ENCODE peak calls at places on chromosomes 12 and 14, in six cellular contexts. T is GM12878, N is HepG2, M is HCT116, W is upper lobe of left lung, V is Panc1. L is an unnamed sample.

GRCh38 chr12:53483979-53484377 is 15.3 kb downstream of the MAP3K12 start:
- ATAC-seq in T (peak; percentile 12), N (no peak), M (no peak), W (no peak), V (peak; percentile 10), L (no peak)

GRCh38 chr12:124565071-124565491 is 2.3 kb downstream of the NCOR2 start:
- ATAC-seq in T (peak; percentile 40), N (no peak), M (no peak), W (no peak), V (no peak), L (no peak)

GRCh38 chr14:92556863-92557543 is 43.4 kb downstream of the RIN3 start:
- ATAC-seq in T (no peak), N (peak; percentile 97), M (no peak), W (no peak), V (no peak), L (no peak)

GRCh38 chr14:35331605-35332516 is 39.7 kb downstream of the PSMA6 start:
- ATAC-seq in T (peak; percentile 82), N (peak; percentile 31), M (peak; percentile 62), W (peak; percentile 5), V (no peak), L (no peak)

GRCh38 chr12:129571901-129572494 is 331.8 kb downstream of the TMEM132D start:
- ATAC-seq in T (no peak), N (no peak), M (no peak), W (no peak), V (no peak), L (no peak)

GRCh38 chr14:53430870-53431269 is 277.7 kb upstream of the DDHD1 start:
- ATAC-seq in T (no peak), N (no peak), M (no peak), W (no peak), V (no peak), L (no peak)

GRCh38 chr12:29499235-29499634 is 1.7 kb upstream of the OVCH1 start:
- ATAC-seq in T (peak; percentile 59), N (no peak), M (no peak), W (no peak), V (no peak), L (no peak)

GRCh38 chr14:53432378-53432802 is 279.3 kb upstream of the DDHD1 start:
- ATAC-seq in T (peak; percentile 87), N (peak; percentile 92), M (peak; percentile 99), W (peak; percentile 56), V (peak; percentile 51), L (no peak)

GRCh38 chr14:81415781-81416180 is 15.7 kb upstream of the STON2 start:
- ATAC-seq in T (no peak), N (no peak), M (no peak), W (no peak), V (no peak), L (no peak)

GRCh38 chr12:28882444-28882843 is 266.6 kb upstream of the FAR2 start:
- ATAC-seq in T (no peak), N (no peak), M (no peak), W (no peak), V (no peak), L (no peak)

GRCh38 chr14:65101631-65102440 is 481 bp downstream of the MAX start:
- ATAC-seq in T (peak; percentile 58), N (peak; percentile 55), M (no peak), W (peak; percentile 4), V (no peak), L (peak; percentile 54)

GRCh38 chr12:28415755-28416154 is 225.5 kb downstream of the CCDC91 start:
- ATAC-seq in T (no peak), N (no peak), M (no peak), W (peak; percentile 75), V (no peak), L (peak; percentile 48)

GRCh38 chr14:100417466-100417865 is 94.3 kb downstream of the SLC25A47 start:
- ATAC-seq in T (peak; percentile 41), N (peak; percentile 98), M (peak; percentile 97), W (peak; percentile 92), V (peak; percentile 95), L (peak; percentile 71)

GRCh38 chr14:49420201-49420600 is 166.0 kb downstream of the RPS29 start:
- ATAC-seq in T (no peak), N (no peak), M (no peak), W (no peak), V (no peak), L (no peak)

GRCh38 chr12:54509660-54510059 is 12.1 kb downstream of the NCKAP1L start:
- ATAC-seq in T (no peak), N (no peak), M (no peak), W (no peak), V (no peak), L (no peak)

GRCh38 chr12:94732367-94732990 is 82.1 kb upstream of the TMCC3 start:
- ATAC-seq in T (no peak), N (no peak), M (no peak), W (no peak), V (no peak), L (no peak)

GRCh38 chr12:54060174-54060974 is 6.7 kb downstream of the HOXC4 start:
- ATAC-seq in T (no peak), N (no peak), M (no peak), W (peak; percentile 41), V (no peak), L (no peak)

GRCh38 chr14:90409209-90409730 is 12.4 kb downstream of the CALM1 start:
- ATAC-seq in T (no peak), N (peak; percentile 13), M (no peak), W (peak; percentile 72), V (peak; percentile 53), L (peak; percentile 89)
- TF ChIP-seq POLR2AphosphoS5 in T (no peak), N (no peak), M (no peak), W (peak; percentile 47), V (no peak), L (peak; percentile 93)

DNA sequence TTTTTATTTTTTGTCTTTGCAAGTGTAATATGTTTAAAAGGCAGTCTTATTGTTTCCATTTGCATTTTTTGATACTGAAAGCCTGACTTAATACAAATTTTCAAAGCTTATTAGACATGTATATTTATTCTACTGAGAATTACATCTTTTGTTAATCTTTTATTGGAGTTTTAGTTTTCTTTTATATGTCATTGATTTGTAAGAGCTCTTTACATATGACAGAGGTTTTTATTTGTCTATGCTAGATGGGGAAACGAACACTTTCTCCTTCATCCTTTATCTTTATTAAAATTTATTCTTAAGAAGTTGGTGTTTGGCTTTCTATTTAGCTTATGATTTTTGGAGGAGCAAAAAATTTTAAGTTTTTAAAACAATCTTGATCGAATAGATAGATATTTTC is 234.4 kb upstream of the SRRM4 start:
- ATAC-seq in T (no peak), N (no peak), M (no peak), W (no peak), V (no peak), L (no peak)
- H3K4me1 ChIP-seq in T (no peaks in the 10 kb centered on the region), N (peaks cover 16% of the 10 kb centered on the region), M (no peaks in the 10 kb centered on the region), W (no peaks in the 10 kb centered on the region), V (no peaks in the 10 kb centered on the region), L (no peaks in the 10 kb centered on the region)

GRCh38 chr12:58309806-58310205 is 368.4 kb downstream of the ATP23 start:
- ATAC-seq in T (peak; percentile 52), N (no peak), M (no peak), W (no peak), V (no peak), L (no peak)

GRCh38 chr12:58310368-58310767 is 369.0 kb downstream of the ATP23 start:
- ATAC-seq in T (no peak), N (no peak), M (peak; percentile 59), W (peak; percentile 28), V (peak; percentile 71), L (peak; percentile 41)

GRCh38 chr12:58314610-58315009 is 373.2 kb downstream of the ATP23 start:
- ATAC-seq in T (no peak), N (no peak), M (no peak), W (no peak), V (no peak), L (no peak)

GRCh38 chr12:58313091-58313855 is 371.9 kb downstream of the ATP23 start:
- ATAC-seq in T (no peak), N (no peak), M (no peak), W (no peak), V (no peak), L (no peak)

DNA sequence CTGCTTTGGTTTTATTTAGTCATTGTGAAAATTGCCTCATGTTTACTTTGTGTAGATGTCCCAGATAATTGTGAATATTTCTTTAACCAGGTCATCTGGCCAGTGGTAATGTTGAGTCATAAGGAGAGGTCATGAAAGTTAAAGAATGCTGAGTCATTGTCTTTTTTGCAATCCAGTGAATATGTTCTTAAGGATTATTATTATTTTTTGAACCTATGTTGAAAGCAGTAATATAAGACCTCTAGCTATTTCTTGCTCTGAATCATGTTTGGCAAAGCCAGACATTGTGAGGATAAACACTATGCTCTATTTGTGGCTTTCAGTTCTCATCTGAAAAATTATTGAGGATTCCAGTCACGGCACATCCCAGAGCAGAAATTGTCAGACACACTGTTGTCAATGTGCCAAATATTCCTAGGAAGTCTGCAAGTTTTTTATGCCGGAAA is 369.5 kb downstream of the ATP23 start:
- ATAC-seq in T (peak; percentile 54), N (no peak), M (peak; percentile 81), W (peak; percentile 87), V (peak; percentile 87), L (peak; percentile 90)
- TF ChIP-seq POLR2AphosphoS5 in T (no peak), N (no peak), M (peak; percentile 21), W (no peak), V (no peak), L (peak; percentile 89)

GRCh38 chr12:50246873-50247612 is 36.3 kb downstream of the LIMA1 start:
- ATAC-seq in T (peak; percentile 80), N (no peak), M (peak; percentile 82), W (peak; percentile 92), V (peak; percentile 85), L (peak; percentile 88)
- H3K4me1 ChIP-seq in T (peaks cover 38% of the 10 kb centered on the region), N (peaks cover 66% of the 10 kb centered on the region), M (peaks cover 93% of the 10 kb centered on the region), W (peaks cover 24% of the 10 kb centered on the region), V (peaks cover 65% of the 10 kb centered on the region), L (peaks cover 19% of the 10 kb centered on the region)

GRCh38 chr12:64104376-64104775 is 117.7 kb downstream of the KICS2 start:
- ATAC-seq in T (no peak), N (no peak), M (no peak), W (no peak), V (no peak), L (peak; percentile 89)
- TF ChIP-seq POLR2AphosphoS5 in T (no peak), N (no peak), M (no peak), W (no peak), V (no peak), L (peak; percentile 97)

GRCh38 chr14:28776482-28777266 is 10.1 kb downstream of the FOXG1 start:
- ATAC-seq in T (no peak), N (no peak), M (no peak), W (no peak), V (no peak), L (no peak)
- H3K4me1 ChIP-seq in T (no peaks in the 10 kb centered on the region), N (no peaks in the 10 kb centered on the region), M (no peaks in the 10 kb centered on the region), W (peaks cover 3% of the 10 kb centered on the region), V (no peaks in the 10 kb centered on the region), L (no peaks in the 10 kb centered on the region)

DNA sequence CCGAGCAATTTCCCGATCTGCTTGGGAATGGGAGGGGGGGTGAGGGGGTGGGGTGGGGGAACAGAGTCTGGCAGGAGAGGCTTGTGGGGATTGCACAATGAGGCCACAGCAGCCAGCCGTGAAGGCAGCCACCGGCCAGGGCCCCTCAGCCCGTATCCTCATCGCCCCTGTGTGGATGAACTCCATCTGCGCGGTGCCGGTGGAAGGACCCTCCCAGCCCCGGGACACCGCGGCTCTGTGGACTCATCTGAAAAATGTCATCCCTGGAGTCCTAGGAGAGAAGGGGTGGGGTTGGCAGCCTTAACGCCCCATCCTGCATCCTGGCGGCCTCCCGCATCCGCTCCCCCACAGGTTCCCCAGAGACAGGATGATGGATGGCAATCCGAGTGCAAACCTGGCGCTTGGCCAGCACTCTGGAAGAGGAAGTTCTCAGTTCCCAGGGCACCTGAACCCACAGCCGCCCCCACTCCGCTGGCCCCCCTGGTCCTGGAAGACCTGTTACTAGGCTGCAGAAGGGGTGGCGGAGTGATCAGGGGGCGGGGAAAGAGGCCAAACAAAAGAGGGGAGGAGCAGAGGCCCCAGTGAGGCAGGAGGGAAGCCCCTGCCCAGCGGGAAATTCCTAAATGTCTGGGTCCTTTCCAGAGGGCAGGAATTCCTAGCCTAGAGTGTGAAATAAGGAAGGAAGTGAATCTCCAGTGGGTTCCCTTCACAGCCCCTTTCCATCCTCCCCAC is 1.2 kb upstream of the TNFAIP2 start:
- ATAC-seq in T (peak; percentile 56), N (peak; percentile 26), M (no peak), W (peak; percentile 58), V (peak; percentile 18), L (peak; percentile 76)
- TF ChIP-seq POLR2AphosphoS5 in T (no peak), N (no peak), M (peak; percentile 12), W (peak; percentile 40), V (no peak), L (peak; percentile 40)

L was measured in gastroesophageal sphincter.